ENCODE peak calls at places on chromosomes 5 and 9, in five cellular contexts. One of them, this sample, is unnamed.
A peak's percentile ranks its signal among the peaks of the same experiment; 100 is the strongest.

GRCh38 chr9:128421474-128422010 is 885 bp downstream of the CERCAM start:
- DNase-seq in neural progenitor cell: no peak
- DNase-seq in GM23248: peak; percentile 85
- DNase-seq in GM23338: no peak
- DNase-seq in PC-3: no peak
- DNase-seq in this sample: no peak

GRCh38 chr5:10580531-10581423 is 16.9 kb downstream of the ANKRD33B start:
- DNase-seq in neural progenitor cell: no peak
- DNase-seq in GM23248: no peak
- DNase-seq in GM23338: no peak
- DNase-seq in PC-3: no peak
- DNase-seq in this sample: no peak

GRCh38 chr9:133843751-133844373 is 105.7 kb upstream of the SARDH start:
- DNase-seq in neural progenitor cell: no peak
- DNase-seq in GM23248: no peak
- DNase-seq in GM23338: no peak
- DNase-seq in PC-3: no peak
- DNase-seq in this sample: no peak

GRCh38 chr9:137216188-137216965 is 5.7 kb downstream of the RNF208 start:
- DNase-seq in neural progenitor cell: no peak
- DNase-seq in GM23248: peak; percentile 22
- DNase-seq in GM23338: no peak
- DNase-seq in PC-3: no peak
- DNase-seq in this sample: no peak

GRCh38 chr5:39498247-39498952 is 73.6 kb upstream of the DAB2 start:
- DNase-seq in neural progenitor cell: no peak
- DNase-seq in GM23248: peak; percentile 38
- DNase-seq in GM23338: no peak
- DNase-seq in PC-3: peak; percentile 71
- DNase-seq in this sample: peak; percentile 46

GRCh38 chr5:150505816-150506215 is 2.1 kb upstream of the NDST1 start:
- DNase-seq in neural progenitor cell: no peak
- DNase-seq in GM23248: no peak
- DNase-seq in GM23338: no peak
- DNase-seq in PC-3: no peak
- DNase-seq in this sample: no peak

GRCh38 chr5:117623042-117623815 is 1048.6 kb upstream of the SEMA6A start:
- DNase-seq in neural progenitor cell: peak; percentile 8
- DNase-seq in GM23248: no peak
- DNase-seq in GM23338: no peak
- DNase-seq in PC-3: no peak
- DNase-seq in this sample: no peak

GRCh38 chr9:82284758-82285157 is 296.2 kb downstream of the SPATA31D1 start:
- DNase-seq in neural progenitor cell: no peak
- DNase-seq in GM23248: no peak
- DNase-seq in GM23338: no peak
- DNase-seq in PC-3: no peak
- DNase-seq in this sample: no peak

GRCh38 chr5:33433303-33434255 is 7.2 kb upstream of the TARS1 start:
- DNase-seq in neural progenitor cell: no peak
- DNase-seq in GM23248: peak; percentile 53
- DNase-seq in GM23338: no peak
- DNase-seq in PC-3: no peak
- DNase-seq in this sample: no peak

GRCh38 chr5:40446910-40447309 is 232.8 kb upstream of the PTGER4 start:
- DNase-seq in neural progenitor cell: no peak
- DNase-seq in GM23248: peak; percentile 81
- DNase-seq in GM23338: no peak
- DNase-seq in PC-3: peak; percentile 96
- DNase-seq in this sample: peak; percentile 63

GRCh38 chr5:64691333-64691732 is 1.0 kb downstream of the SHISAL2B start:
- DNase-seq in neural progenitor cell: peak; percentile 47
- DNase-seq in GM23248: no peak
- DNase-seq in GM23338: peak; percentile 63
- DNase-seq in PC-3: no peak
- DNase-seq in this sample: no peak

GRCh38 chr5:180138214-180138975 is 66.8 kb upstream of the RNF130 start:
- DNase-seq in neural progenitor cell: no peak
- DNase-seq in GM23248: no peak
- DNase-seq in GM23338: no peak
- DNase-seq in PC-3: no peak
- DNase-seq in this sample: no peak

GRCh38 chr5:62137628-62138027 is 168.4 kb upstream of the KIF2A start:
- DNase-seq in neural progenitor cell: no peak
- DNase-seq in GM23248: no peak
- DNase-seq in GM23338: no peak
- DNase-seq in PC-3: no peak
- DNase-seq in this sample: no peak

GRCh38 chr9:86655147-86655546 is 292.2 kb downstream of the GAS1 start:
- DNase-seq in neural progenitor cell: no peak
- DNase-seq in GM23248: peak; percentile 51
- DNase-seq in GM23338: no peak
- DNase-seq in PC-3: no peak
- DNase-seq in this sample: no peak

GRCh38 chr9:114988962-114989599 is 58.7 kb upstream of the TNFSF8 start:
- DNase-seq in neural progenitor cell: no peak
- DNase-seq in GM23248: peak; percentile 59
- DNase-seq in GM23338: no peak
- DNase-seq in PC-3: peak; percentile 80
- DNase-seq in this sample: peak; percentile 6

GRCh38 chr9:101605547-101605946 is 10.8 kb upstream of the PPP3R2 start:
- DNase-seq in neural progenitor cell: no peak
- DNase-seq in GM23248: no peak
- DNase-seq in GM23338: no peak
- DNase-seq in PC-3: no peak
- DNase-seq in this sample: no peak

GRCh38 chr9:94783121-94783664 is 56.7 kb downstream of the AOPEP start:
- DNase-seq in neural progenitor cell: peak; percentile 88
- DNase-seq in GM23248: peak; percentile 94
- DNase-seq in GM23338: peak; percentile 95
- DNase-seq in PC-3: peak; percentile 98
- DNase-seq in this sample: peak; percentile 98

GRCh38 chr9:93826209-93826608 is 128.9 kb downstream of the BARX1 start:
- DNase-seq in neural progenitor cell: no peak
- DNase-seq in GM23248: no peak
- DNase-seq in GM23338: peak; percentile 81
- DNase-seq in PC-3: no peak
- DNase-seq in this sample: no peak

GRCh38 chr5:10649518-10650410 is 85.9 kb downstream of the ANKRD33B start:
- DNase-seq in neural progenitor cell: no peak
- DNase-seq in GM23248: no peak
- DNase-seq in GM23338: peak; percentile 74
- DNase-seq in PC-3: no peak
- DNase-seq in this sample: no peak

GRCh38 chr9:72292874-72293607 is 72.0 kb downstream of the ZFAND5 start:
- DNase-seq in neural progenitor cell: no peak
- DNase-seq in GM23248: peak; percentile 62
- DNase-seq in GM23338: no peak
- DNase-seq in PC-3: peak; percentile 48
- DNase-seq in this sample: no peak

GRCh38 chr5:72667708-72668107 is 148.8 kb upstream of the TNPO1 start:
- DNase-seq in neural progenitor cell: no peak
- DNase-seq in GM23248: no peak
- DNase-seq in GM23338: no peak
- DNase-seq in PC-3: no peak
- DNase-seq in this sample: no peak

GRCh38 chr9:77421506-77422265 is 226.4 kb downstream of the GNA14 start:
- DNase-seq in neural progenitor cell: no peak
- DNase-seq in GM23248: peak; percentile 53
- DNase-seq in GM23338: no peak
- DNase-seq in PC-3: no peak
- DNase-seq in this sample: no peak

GRCh38 chr5:9512452-9512851 is 33.4 kb downstream of the SEMA5A start:
- DNase-seq in neural progenitor cell: no peak
- DNase-seq in GM23248: peak; percentile 11
- DNase-seq in GM23338: no peak
- DNase-seq in PC-3: no peak
- DNase-seq in this sample: no peak

GRCh38 chr9:15570769-15571168 is 17.9 kb downstream of the CCDC171 start:
- DNase-seq in neural progenitor cell: no peak
- DNase-seq in GM23248: no peak
- DNase-seq in GM23338: no peak
- DNase-seq in PC-3: no peak
- DNase-seq in this sample: no peak

GRCh38 chr5:137470111-137470920 is 28.8 kb downstream of the SPOCK1 start:
- DNase-seq in neural progenitor cell: no peak
- DNase-seq in GM23248: peak; percentile 99
- DNase-seq in GM23338: no peak
- DNase-seq in PC-3: peak; percentile 94
- DNase-seq in this sample: peak; percentile 37

GRCh38 chr9:132372177-132373095 is 17.6 kb upstream of the SETX start:
- DNase-seq in neural progenitor cell: no peak
- DNase-seq in GM23248: peak; percentile 5
- DNase-seq in GM23338: no peak
- DNase-seq in PC-3: peak; percentile 29
- DNase-seq in this sample: peak; percentile 73

GRCh38 chr5:135989686-135990085 is 34.9 kb upstream of the LECT2 start:
- DNase-seq in neural progenitor cell: no peak
- DNase-seq in GM23248: no peak
- DNase-seq in GM23338: no peak
- DNase-seq in PC-3: no peak
- DNase-seq in this sample: no peak

GRCh38 chr5:135993894-135994514 is 34.8 kb upstream of the TGFBI start:
- DNase-seq in neural progenitor cell: no peak
- DNase-seq in GM23248: peak; percentile 79
- DNase-seq in GM23338: no peak
- DNase-seq in PC-3: peak; percentile 25
- DNase-seq in this sample: no peak

GRCh38 chr5:135991381-135991907 is 36.7 kb upstream of the LECT2 start:
- DNase-seq in neural progenitor cell: no peak
- DNase-seq in GM23248: no peak
- DNase-seq in GM23338: no peak
- DNase-seq in PC-3: no peak
- DNase-seq in this sample: no peak

GRCh38 chr5:135993248-135993893 is 35.4 kb upstream of the TGFBI start:
- DNase-seq in neural progenitor cell: no peak
- DNase-seq in GM23248: peak; percentile 68
- DNase-seq in GM23338: no peak
- DNase-seq in PC-3: peak; percentile 26
- DNase-seq in this sample: no peak

GRCh38 chr5:135990518-135991240 is 35.9 kb upstream of the LECT2 start:
- DNase-seq in neural progenitor cell: no peak
- DNase-seq in GM23248: no peak
- DNase-seq in GM23338: no peak
- DNase-seq in PC-3: no peak
- DNase-seq in this sample: no peak
- H3F3A ChIP-seq in neural progenitor cell: no peaks in the 10 kb centered on the region
- H3F3A ChIP-seq in GM23248: peaks cover 35% of the 10 kb centered on the region
- H3F3A ChIP-seq in GM23338: no peaks in the 10 kb centered on the region
- H3F3A ChIP-seq in PC-3: no peaks in the 10 kb centered on the region
- H3F3A ChIP-seq in this sample: no peaks in the 10 kb centered on the region

DNA sequence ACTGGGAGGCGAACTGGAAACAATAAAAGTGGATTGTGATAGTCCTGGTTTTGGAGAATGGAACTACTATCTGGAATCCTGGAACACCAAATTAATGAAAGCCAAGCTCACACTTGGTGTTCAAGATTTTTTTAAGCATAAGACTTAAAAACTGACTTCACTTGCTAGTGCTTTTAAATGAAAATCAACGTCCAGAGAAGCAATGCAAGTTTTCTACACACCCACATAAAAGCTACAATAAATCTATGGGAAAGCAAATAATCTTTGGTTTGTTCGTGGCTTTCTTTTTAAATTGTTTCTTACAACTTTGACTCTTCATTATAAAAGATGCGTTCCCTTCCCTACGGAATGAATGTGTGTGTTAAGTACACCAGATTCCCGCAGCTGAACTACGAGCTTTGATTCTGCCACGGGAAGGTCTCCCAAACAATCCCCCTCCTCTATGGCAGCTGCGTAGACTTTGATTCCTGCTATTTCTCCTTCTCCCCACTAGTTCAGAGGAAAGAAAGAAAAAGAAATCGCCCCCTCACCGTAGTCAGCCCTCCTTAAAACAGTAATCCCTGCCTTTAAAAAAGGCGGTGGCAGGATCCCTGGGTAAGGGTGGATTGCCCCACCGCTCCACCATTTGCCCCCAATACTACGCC is 1057.2 kb upstream of the DMAC1 start:
- DNase-seq in neural progenitor cell: peak; percentile 67
- DNase-seq in GM23248: no peak
- DNase-seq in GM23338: peak; percentile 68
- DNase-seq in PC-3: no peak
- DNase-seq in this sample: no peak
- H3K4me3 ChIP-seq in neural progenitor cell: peak overlapping the region; percentile 87
- H3K4me3 ChIP-seq in GM23248: peak overlapping the region; percentile 66
- H3K4me3 ChIP-seq in GM23338: peak overlapping the region; percentile 95
- H3K4me3 ChIP-seq in PC-3: peak overlapping the region; percentile 56
- H3K4me3 ChIP-seq in this sample: no peak overlapping the region

GRCh38 chr5:171315925-171316257 is 6.8 kb downstream of the TLX3 start:
- DNase-seq in neural progenitor cell: no peak
- DNase-seq in GM23248: no peak
- DNase-seq in GM23338: no peak
- DNase-seq in PC-3: no peak
- DNase-seq in this sample: no peak

GRCh38 chr5:171317225-171317624 is 8.2 kb downstream of the TLX3 start:
- DNase-seq in neural progenitor cell: peak; percentile 10
- DNase-seq in GM23248: no peak
- DNase-seq in GM23338: no peak
- DNase-seq in PC-3: no peak
- DNase-seq in this sample: no peak

GRCh38 chr5:171318026-171318425 is 9.0 kb downstream of the TLX3 start:
- DNase-seq in neural progenitor cell: peak; percentile 60
- DNase-seq in GM23248: no peak
- DNase-seq in GM23338: peak; percentile 80
- DNase-seq in PC-3: no peak
- DNase-seq in this sample: no peak

GRCh38 chr5:171315386-171315891 is 6.4 kb downstream of the TLX3 start:
- DNase-seq in neural progenitor cell: peak; percentile 45
- DNase-seq in GM23248: no peak
- DNase-seq in GM23338: peak; percentile 59
- DNase-seq in PC-3: no peak
- DNase-seq in this sample: no peak

GRCh38 chr5:171316258-171317121 is 7.4 kb downstream of the TLX3 start:
- DNase-seq in neural progenitor cell: peak; percentile 74
- DNase-seq in GM23248: no peak
- DNase-seq in GM23338: peak; percentile 67
- DNase-seq in PC-3: no peak
- DNase-seq in this sample: no peak
- H3K4me2 ChIP-seq in neural progenitor cell: peak overlapping the region; percentile 61
- H3K4me2 ChIP-seq in GM23248: no peak overlapping the region
- H3K4me2 ChIP-seq in GM23338: peak overlapping the region; percentile 66
- H3K4me2 ChIP-seq in PC-3: no peak overlapping the region
- H3K4me2 ChIP-seq in this sample: no peak overlapping the region

GRCh38 chr9:112446080-112446479 is 40.5 kb upstream of the KIAA1958 start:
- DNase-seq in neural progenitor cell: no peak
- DNase-seq in GM23248: no peak
- DNase-seq in GM23338: no peak
- DNase-seq in PC-3: no peak
- DNase-seq in this sample: no peak
- H3F3A ChIP-seq in neural progenitor cell: no peaks in the 10 kb centered on the region
- H3F3A ChIP-seq in GM23248: peaks cover 24% of the 10 kb centered on the region
- H3F3A ChIP-seq in GM23338: no peaks in the 10 kb centered on the region
- H3F3A ChIP-seq in PC-3: no peaks in the 10 kb centered on the region
- H3F3A ChIP-seq in this sample: peaks cover 9% of the 10 kb centered on the region

GRCh38 chr9:122209451-122209850 is 19.3 kb downstream of the LHX6 start:
- DNase-seq in neural progenitor cell: no peak
- DNase-seq in GM23248: no peak
- DNase-seq in GM23338: no peak
- DNase-seq in PC-3: no peak
- DNase-seq in this sample: no peak
- H3K4me3 ChIP-seq in neural progenitor cell: no peak overlapping the region
- H3K4me3 ChIP-seq in GM23248: no peak overlapping the region
- H3K4me3 ChIP-seq in GM23338: no peak overlapping the region
- H3K4me3 ChIP-seq in PC-3: no peak overlapping the region
- H3K4me3 ChIP-seq in this sample: no peak overlapping the region